ENCODE peak calls at places on chromosome 20, in five cellular contexts. W, G, Z, C and S are unnamed samples.

GRCh38 chr20:62838511-62838910 is 21.7 kb downstream of the COL9A3 start:
- DNase-seq in W (no peak), G (no peak), Z (no peak), C (no peak), S (no peak)

GRCh38 chr20:47139934-47140333 is 216.6 kb downstream of the ZMYND8 start:
- DNase-seq in W (peak; percentile 38), G (no peak), Z (no peak), C (peak; percentile 49), S (no peak)

GRCh38 chr20:46699651-46700359 is 9.6 kb upstream of the SLC2A10 start:
- DNase-seq in W (peak; percentile 66), G (no peak), Z (peak; percentile 71), C (peak; percentile 40), S (no peak)

GRCh38 chr20:17856024-17856564 is 112.5 kb downstream of the SNX5 start:
- DNase-seq in W (peak; percentile 100), G (no peak), Z (no peak), C (peak; percentile 41), S (no peak)

GRCh38 chr20:1633535-1633934 is 13.7 kb upstream of the SIRPB1 start:
- DNase-seq in W (peak; percentile 66), G (peak; percentile 13), Z (no peak), C (peak; percentile 32), S (peak; percentile 22)

GRCh38 chr20:3781153-3781910 is at the start of gene SPEF1:
- DNase-seq in W (peak; percentile 98), G (peak; percentile 92), Z (peak; percentile 96), C (peak; percentile 93), S (peak; percentile 77)

GRCh38 chr20:50584687-50585086 is 74.5 kb downstream of the PTPN1 start:
- DNase-seq in W (no peak), G (no peak), Z (peak; percentile 46), C (no peak), S (no peak)

GRCh38 chr20:58722877-58723627 is 30.5 kb downstream of the NPEPL1 start:
- DNase-seq in W (no peak), G (no peak), Z (no peak), C (no peak), S (no peak)

GRCh38 chr20:64159286-64159680 is 5.0 kb upstream of the MYT1 start:
- DNase-seq in W (no peak), G (no peak), Z (no peak), C (no peak), S (no peak)

GRCh38 chr20:8215516-8215915 is 83.5 kb downstream of the PLCB1 start:
- DNase-seq in W (no peak), G (no peak), Z (no peak), C (no peak), S (peak; percentile 56)

GRCh38 chr20:59043698-59044097 is 1.1 kb upstream of the PRELID3B start:
- DNase-seq in W (no peak), G (no peak), Z (peak; percentile 71), C (no peak), S (no peak)

GRCh38 chr20:54102543-54102942 is 32.1 kb upstream of the BCAS1 start:
- DNase-seq in W (no peak), G (no peak), Z (no peak), C (no peak), S (no peak)

GRCh38 chr20:31698803-31699718 is 23.6 kb downstream of the BCL2L1 start:
- DNase-seq in W (peak; percentile 76), G (peak; percentile 44), Z (peak; percentile 94), C (peak; percentile 90), S (peak; percentile 98)

GRCh38 chr20:38426006-38426405 is 9.1 kb downstream of the SNHG17 start:
- DNase-seq in W (peak; percentile 40), G (no peak), Z (peak; percentile 98), C (peak; percentile 37), S (peak; percentile 91)

GRCh38 chr20:36544134-36545018 is 3.1 kb downstream of the MYL9 start:
- DNase-seq in W (no peak), G (no peak), Z (peak; percentile 89), C (no peak), S (peak; percentile 73)

GRCh38 chr20:23544133-23544532 is 24.2 kb downstream of the CST9L start:
- DNase-seq in W (no peak), G (no peak), Z (no peak), C (no peak), S (no peak)

GRCh38 chr20:54219751-54220426 is 12.0 kb downstream of the PFDN4 start:
- DNase-seq in W (peak; percentile 61), G (peak; percentile 28), Z (peak; percentile 72), C (peak; percentile 55), S (peak; percentile 23)

GRCh38 chr20:46343358-46344357 is 35.4 kb upstream of the CDH22 start:
- DNase-seq in W (no peak), G (no peak), Z (no peak), C (no peak), S (no peak)

GRCh38 chr20:55415567-55416142 is 589.7 kb downstream of the CBLN4 start:
- DNase-seq in W (peak; percentile 21), G (no peak), Z (peak; percentile 18), C (peak; percentile 38), S (no peak)

GRCh38 chr20:4300401-4300800 is 285.0 kb upstream of the RNF24 start:
- DNase-seq in W (no peak), G (no peak), Z (no peak), C (no peak), S (no peak)

GRCh38 chr20:34350095-34350494 is 13.0 kb upstream of the ITCH start:
- DNase-seq in W (no peak), G (no peak), Z (no peak), C (no peak), S (no peak)

GRCh38 chr20:38471987-38472512 is 593 bp upstream of the RALGAPB start:
- DNase-seq in W (no peak), G (no peak), Z (no peak), C (peak; percentile 11), S (no peak)

GRCh38 chr20:59835057-59835447 is 98.4 kb downstream of the SYCP2 start:
- DNase-seq in W (no peak), G (no peak), Z (no peak), C (no peak), S (no peak)

GRCh38 chr20:10508468-10509251 is 73.6 kb downstream of the SLX4IP start:
- DNase-seq in W (no peak), G (no peak), Z (peak; percentile 56), C (peak; percentile 44), S (peak; percentile 70)

GRCh38 chr20:60013296-60014142 is 55.3 kb downstream of the CDH26 start:
- DNase-seq in W (no peak), G (no peak), Z (peak; percentile 25), C (no peak), S (no peak)

GRCh38 chr20:21518292-21518991 is 4.6 kb upstream of the NKX2-2 start:
- DNase-seq in W (no peak), G (no peak), Z (no peak), C (no peak), S (no peak)

GRCh38 chr20:42093041-42093440 is 474.9 kb upstream of the CHD6 start:
- DNase-seq in W (no peak), G (no peak), Z (no peak), C (no peak), S (no peak)

GRCh38 chr20:42740191-42740870 is 449.4 kb downstream of the PTPRT start:
- DNase-seq in W (no peak), G (no peak), Z (no peak), C (no peak), S (no peak)

GRCh38 chr20:1509237-1509636 is 18.0 kb upstream of the SIRPB2 start:
- DNase-seq in W (peak; percentile 25), G (peak; percentile 16), Z (peak; percentile 85), C (peak; percentile 33), S (peak; percentile 8)

GRCh38 chr20:14790771-14791517 is 453.5 kb upstream of the FLRT3 start:
- DNase-seq in W (no peak), G (no peak), Z (peak; percentile 64), C (no peak), S (peak; percentile 31)

GRCh38 chr20:43388267-43389081 is 69.2 kb upstream of the SRSF6 start:
- DNase-seq in W (no peak), G (no peak), Z (peak; percentile 96), C (no peak), S (peak; percentile 12)

GRCh38 chr20:23782366-23782983 is 31.7 kb upstream of the CST1 start:
- DNase-seq in W (no peak), G (no peak), Z (peak; percentile 49), C (peak; percentile 57), S (no peak)

GRCh38 chr20:23106271-23106851 is 20.2 kb upstream of the CD93 start:
- DNase-seq in W (no peak), G (no peak), Z (no peak), C (no peak), S (no peak)

GRCh38 chr20:5767493-5768098 is 17.4 kb downstream of the SHLD1 start:
- DNase-seq in W (no peak), G (no peak), Z (no peak), C (no peak), S (no peak)

GRCh38 chr20:46348231-46348803 is 40.0 kb upstream of the CDH22 start:
- DNase-seq in W (no peak), G (no peak), Z (peak; percentile 66), C (peak; percentile 63), S (no peak)

GRCh38 chr20:7772376-7772775 is 167.9 kb downstream of the HAO1 start:
- DNase-seq in W (no peak), G (no peak), Z (peak; percentile 53), C (no peak), S (peak; percentile 81)

GRCh38 chr20:25739615-25740320 is 43.1 kb upstream of the ZNF337 start:
- DNase-seq in W (no peak), G (no peak), Z (no peak), C (no peak), S (no peak)

DNA sequence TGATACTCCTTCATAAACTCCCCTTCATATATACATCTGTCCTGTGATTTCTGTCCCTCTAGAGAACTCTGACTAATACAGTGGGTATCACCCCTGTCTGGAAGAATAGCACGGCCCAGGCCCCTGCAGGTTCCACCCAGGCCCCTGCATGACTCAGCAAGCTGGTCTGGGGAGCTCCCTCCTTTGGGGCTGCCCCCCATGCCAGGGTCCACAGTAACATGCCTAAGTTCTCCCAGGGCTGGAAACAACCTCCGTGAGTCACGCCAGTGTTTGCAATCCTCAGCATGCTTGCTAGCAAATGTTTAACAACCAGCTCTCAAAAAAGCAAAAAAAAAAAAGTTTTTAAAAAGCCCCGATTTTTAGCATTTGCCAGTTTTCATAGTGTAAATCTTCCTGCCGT is 134.3 kb upstream of the CDH4 start:
- DNase-seq in W (no peak), G (no peak), Z (peak; percentile 67), C (peak; percentile 72), S (peak; percentile 68)
- H3K4me1 ChIP-seq in W (peaks cover 7% of the 10 kb centered on the region), G (no peaks in the 10 kb centered on the region), Z (peaks cover 12% of the 10 kb centered on the region), C (no peaks in the 10 kb centered on the region), S (peaks cover 19% of the 10 kb centered on the region)

GRCh38 chr20:44395183-44395962 is 39.9 kb downstream of the HNF4A start:
- DNase-seq in W (peak; percentile 65), G (no peak), Z (no peak), C (no peak), S (no peak)
- H3K4me3 ChIP-seq in W (peak overlapping the region; percentile 39), G (no peak overlapping the region), Z (no peak overlapping the region), C (no peak overlapping the region), S (no peak overlapping the region)

GRCh38 chr20:48849779-48850178 is 22.0 kb upstream of the PREX1 start:
- DNase-seq in W (no peak), G (no peak), Z (no peak), C (no peak), S (no peak)
- TF ChIP-seq EZH2 in W (no peak), G (no peak), Z (no peak), C (no peak), S (no peak)

GRCh38 chr20:57392130-57392445 is 892 bp downstream of the RBM38 start:
- DNase-seq in W (no peak), G (no peak), Z (no peak), C (no peak), S (no peak)
- H3K4me1 ChIP-seq in W (peaks cover 37% of the 10 kb centered on the region), G (peaks cover 24% of the 10 kb centered on the region), Z (peaks cover 11% of the 10 kb centered on the region), C (peaks cover 18% of the 10 kb centered on the region), S (peaks cover 28% of the 10 kb centered on the region)